ENCODE peak calls at places on chromosomes 11 and 22, in eight cellular contexts. J is GM23248; D is pancreas; F is keratinocyte; M is ovary; I is stimulated activated CD8-positive, alpha-beta memory T cell treated with anti-CD3 and anti-CD28 coated beads, Interleukin-15, amount 100 ng/mL, for 1 hour; U is small intestine; G is A549. R is an unnamed sample.

GRCh38 chr11:19502691-19503253 is 209.9 kb upstream of the NAV2 start:
- DNase-seq in I (no peak), F (no peak), J (no peak), G (no peak), U (no peak), M (no peak), D (no peak), R (peak; percentile 70)

GRCh38 chr11:45272701-45273100 is 13.4 kb downstream of the SYT13 start:
- DNase-seq in F (no peak), I (no peak), D (no peak), U (peak; percentile 84), J (no peak), M (no peak), G (no peak), R (no peak)

GRCh38 chr11:1181858-1182535 is 24.2 kb downstream of the MUC5AC start:
- DNase-seq in U (no peak), J (no peak), D (no peak), G (no peak), I (no peak), F (no peak), M (no peak), R (no peak)

GRCh38 chr11:87296627-87297026 is 258.9 kb downstream of the TMEM135 start:
- DNase-seq in U (no peak), F (no peak), G (no peak), J (no peak), M (no peak), D (no peak), I (no peak), R (no peak)

GRCh38 chr11:118232659-118233058 is 7.8 kb upstream of the JAML start:
- DNase-seq in U (no peak), D (no peak), J (no peak), F (no peak), M (no peak), G (no peak), I (no peak), R (no peak)

GRCh38 chr11:34653851-34654490 is 33.1 kb downstream of the EHF start:
- DNase-seq in D (peak; percentile 77), G (peak; percentile 82), M (no peak), J (peak; percentile 96), I (no peak), F (peak; percentile 62), U (peak; percentile 93), R (peak; percentile 80)

GRCh38 chr22:40491990-40492631 is 121.7 kb downstream of the SGSM3 start:
- DNase-seq in D (no peak), F (no peak), I (no peak), G (no peak), U (no peak), M (no peak), J (peak; percentile 58), R (no peak)

GRCh38 chr11:64067257-64067993 is 31.7 kb downstream of the FLRT1 start:
- DNase-seq in U (no peak), F (no peak), J (no peak), I (no peak), G (no peak), M (no peak), D (no peak), R (no peak)

GRCh38 chr22:19807161-19807913 is 46.8 kb downstream of the TBX1 start:
- DNase-seq in M (peak; percentile 14), G (no peak), J (no peak), D (no peak), U (no peak), F (no peak), I (no peak), R (no peak)

GRCh38 chr11:77636738-77637344 is 753 bp downstream of the CLNS1A start:
- DNase-seq in D (no peak), U (no peak), G (no peak), J (peak; percentile 33), I (no peak), M (no peak), F (no peak), R (no peak)

GRCh38 chr22:24380220-24381218 is 46.9 kb upstream of the ADORA2A start:
- DNase-seq in I (no peak), G (no peak), J (no peak), U (no peak), D (no peak), M (no peak), F (no peak), R (no peak)

GRCh38 chr22:20459152-20459542 is 21.5 kb upstream of the SCARF2 start:
- DNase-seq in M (no peak), J (no peak), G (no peak), I (no peak), D (no peak), U (no peak), F (no peak), R (no peak)

GRCh38 chr11:8281266-8281665 is 17.6 kb upstream of the LMO1 start:
- DNase-seq in G (no peak), D (no peak), F (no peak), J (no peak), M (no peak), U (no peak), I (no peak), R (no peak)

GRCh38 chr11:46345881-46346484 is 1.3 kb upstream of the DGKZ start:
- DNase-seq in G (no peak), U (no peak), D (no peak), M (no peak), I (no peak), F (no peak), J (no peak), R (no peak)

GRCh38 chr11:34654491-34655334 is 33.8 kb downstream of the EHF start:
- DNase-seq in D (peak; percentile 53), F (no peak), J (peak; percentile 75), I (no peak), U (no peak), M (no peak), G (peak; percentile 71), R (peak; percentile 95)

GRCh38 chr11:112663947-112664634 is 297.1 kb upstream of the NCAM1 start:
- DNase-seq in G (no peak), J (no peak), I (no peak), U (no peak), M (no peak), D (no peak), F (no peak), R (no peak)

GRCh38 chr11:114322934-114323333 is 26.7 kb downstream of the NNMT start:
- DNase-seq in M (no peak), I (no peak), G (no peak), F (no peak), J (peak; percentile 1), U (no peak), D (no peak), R (no peak)

GRCh38 chr11:46248270-46249102 is 29.0 kb upstream of the CREB3L1 start:
- DNase-seq in F (peak; percentile 66), D (no peak), G (peak; percentile 76), M (no peak), J (peak; percentile 97), U (no peak), I (no peak), R (peak; percentile 18)

GRCh38 chr11:111851067-111851466 is 20.3 kb downstream of the ALG9 start:
- DNase-seq in F (no peak), M (no peak), I (no peak), U (no peak), G (no peak), D (no peak), J (no peak), R (no peak)

GRCh38 chr11:2750601-2751522 is 51.1 kb upstream of the KCNQ1OT1 start:
- DNase-seq in D (no peak), J (no peak), F (no peak), G (no peak), M (no peak), U (no peak), I (no peak), R (no peak)

GRCh38 chr11:87259731-87260130 is 222.0 kb downstream of the TMEM135 start:
- DNase-seq in I (no peak), M (no peak), U (no peak), G (no peak), F (no peak), J (no peak), D (no peak), R (no peak)

GRCh38 chr11:121352301-121352891 is 59.8 kb downstream of the SC5D start:
- DNase-seq in U (no peak), I (no peak), G (no peak), F (no peak), J (no peak), D (no peak), M (no peak), R (no peak)